ENCODE peak calls at places on chromosome 20, in seven cellular contexts. V is fibroblast of lung; K is ascending aorta; B is vagina; Z is HCT116; N is spleen; F is CD4-positive, CD25-positive, alpha-beta regulatory T cell. P is an unnamed sample.

GRCh38 chr20:1423625-1424106 is 30.8 kb upstream of the FKBP1A start:
- DNase-seq in F (no peak), K (no peak), Z (peak; percentile 67), V (peak; percentile 79), N (no peak), B (no peak), P (no peak)

GRCh38 chr20:24842591-24843442 is 106.3 kb upstream of the CST7 start:
- DNase-seq in B (peak; percentile 64), K (no peak), Z (no peak), V (no peak), N (no peak), F (no peak), P (no peak)

GRCh38 chr20:46040902-46041535 is 12.0 kb downstream of the SLC12A5 start:
- DNase-seq in V (peak; percentile 25), F (peak; percentile 31), B (no peak), N (no peak), K (no peak), Z (no peak), P (peak; percentile 21)

GRCh38 chr20:49887251-49887827 is 28.0 kb downstream of the SPATA2 start:
- DNase-seq in V (peak; percentile 17), K (no peak), N (peak; percentile 83), F (no peak), B (no peak), Z (no peak), P (no peak)

GRCh38 chr20:50335105-50335504 is 144.5 kb downstream of the CEBPB start:
- DNase-seq in V (peak; percentile 33), B (no peak), N (peak; percentile 10), Z (peak; percentile 68), K (no peak), F (no peak), P (no peak)

GRCh38 chr20:45935416-45936046 is 1.0 kb downstream of the PCIF1 start:
- DNase-seq in Z (no peak), B (no peak), K (no peak), F (no peak), N (no peak), V (peak; percentile 32), P (no peak)

GRCh38 chr20:2817891-2818595 is 1.9 kb downstream of the TMEM239 start:
- DNase-seq in Z (no peak), F (no peak), B (peak; percentile 64), K (no peak), N (no peak), V (peak; percentile 32), P (no peak)

GRCh38 chr20:49885558-49886332 is 29.6 kb downstream of the SPATA2 start:
- DNase-seq in F (no peak), N (no peak), B (no peak), K (no peak), V (no peak), Z (no peak), P (no peak)

GRCh38 chr20:25223179-25223661 is 24.7 kb upstream of the PYGB start:
- DNase-seq in K (no peak), N (no peak), F (no peak), V (peak; percentile 88), Z (peak; percentile 76), B (no peak), P (peak; percentile 45)

GRCh38 chr20:35257175-35257909 is 20.6 kb downstream of the MMP24OS start:
- DNase-seq in K (no peak), B (no peak), V (no peak), Z (no peak), F (no peak), N (no peak), P (no peak)

GRCh38 chr20:62523473-62524203 is 47.8 kb upstream of the GATA5 start:
- DNase-seq in Z (peak; percentile 49), K (no peak), B (no peak), V (no peak), N (no peak), F (no peak), P (peak; percentile 35)

GRCh38 chr20:51172558-51173428 is 149.9 kb upstream of the KCNG1 start:
- DNase-seq in V (no peak), K (no peak), N (no peak), F (no peak), Z (peak; percentile 41), B (peak; percentile 65), P (no peak)

GRCh38 chr20:43941476-43942212 is 27.0 kb downstream of the TOX2 start:
- DNase-seq in Z (no peak), V (no peak), F (no peak), K (no peak), B (no peak), N (no peak), P (no peak)

GRCh38 chr20:21515300-21516179 is 1.7 kb upstream of the NKX2-2 start:
- DNase-seq in N (no peak), V (no peak), K (no peak), B (no peak), F (no peak), Z (no peak), P (no peak)
- H3K4me3 ChIP-seq in N (no peak overlapping the region), V (no peak overlapping the region), K (peak overlapping the region; percentile 12), B (no peak overlapping the region), F (no peak overlapping the region), Z (no peak overlapping the region), P (no peak overlapping the region)

GRCh38 chr20:19777311-19777710 is 19.3 kb downstream of the RIN2 start:
- DNase-seq in N (no peak), F (no peak), Z (no peak), B (no peak), K (no peak), V (no peak), P (no peak)

GRCh38 chr20:19774086-19774933 is 16.3 kb downstream of the RIN2 start:
- DNase-seq in N (no peak), B (no peak), F (no peak), V (no peak), Z (no peak), K (no peak), P (no peak)

GRCh38 chr20:19773471-19773870 is 15.4 kb downstream of the RIN2 start:
- DNase-seq in N (no peak), K (no peak), B (no peak), F (no peak), Z (no peak), V (no peak), P (no peak)

GRCh38 chr20:19777981-19778380 is 19.9 kb downstream of the RIN2 start:
- DNase-seq in F (no peak), V (no peak), N (no peak), B (no peak), K (no peak), Z (no peak), P (no peak)

DNA sequence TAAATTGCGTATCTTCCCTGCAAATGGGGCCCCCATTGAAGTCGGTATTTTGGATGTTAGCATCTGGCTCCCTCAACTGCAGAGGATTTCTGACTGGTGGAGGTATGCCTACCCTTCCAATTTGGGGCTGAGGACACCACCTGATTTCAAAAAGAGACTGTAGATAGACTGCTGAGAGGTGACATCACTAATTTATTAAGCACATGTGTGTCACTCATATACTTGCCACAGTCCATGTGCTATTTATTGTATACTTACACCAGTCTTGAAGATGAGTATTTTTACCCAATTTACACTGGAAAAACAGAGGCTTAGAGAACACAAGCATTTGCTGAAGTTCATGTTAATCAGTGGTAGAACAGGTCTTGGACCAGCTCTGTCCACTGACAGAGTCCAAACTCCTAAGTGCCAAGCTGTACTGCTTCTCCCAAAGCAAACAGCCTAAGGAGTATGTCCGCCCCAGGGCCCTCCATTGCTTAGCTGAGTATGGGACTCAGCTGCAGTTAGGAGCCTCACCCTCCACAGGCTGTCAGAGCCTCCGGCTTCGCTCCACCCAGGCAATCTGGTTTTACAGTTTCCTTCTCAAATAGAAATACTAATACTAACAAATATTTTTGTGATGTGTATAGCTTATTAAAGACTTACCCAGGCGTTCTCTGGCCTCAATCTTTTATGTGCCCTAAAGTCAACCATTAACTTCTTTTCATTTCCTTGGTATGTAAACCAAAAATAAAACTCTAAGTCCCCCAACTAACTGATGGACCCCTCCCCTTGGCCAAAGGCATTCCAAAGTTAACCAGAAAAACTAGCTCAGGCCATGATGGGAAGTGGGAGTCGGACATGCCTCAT is 17.5 kb downstream of the RIN2 start:
- DNase-seq in B (no peak), N (no peak), V (no peak), K (no peak), Z (no peak), F (no peak), P (no peak)
- H3K4me1 ChIP-seq in B (peaks cover 45% of the 10 kb centered on the region), N (no peaks in the 10 kb centered on the region), V (peaks cover 4% of the 10 kb centered on the region), K (peaks cover 26% of the 10 kb centered on the region), Z (no peaks in the 10 kb centered on the region), F (no peaks in the 10 kb centered on the region), P (no peaks in the 10 kb centered on the region)

DNA sequence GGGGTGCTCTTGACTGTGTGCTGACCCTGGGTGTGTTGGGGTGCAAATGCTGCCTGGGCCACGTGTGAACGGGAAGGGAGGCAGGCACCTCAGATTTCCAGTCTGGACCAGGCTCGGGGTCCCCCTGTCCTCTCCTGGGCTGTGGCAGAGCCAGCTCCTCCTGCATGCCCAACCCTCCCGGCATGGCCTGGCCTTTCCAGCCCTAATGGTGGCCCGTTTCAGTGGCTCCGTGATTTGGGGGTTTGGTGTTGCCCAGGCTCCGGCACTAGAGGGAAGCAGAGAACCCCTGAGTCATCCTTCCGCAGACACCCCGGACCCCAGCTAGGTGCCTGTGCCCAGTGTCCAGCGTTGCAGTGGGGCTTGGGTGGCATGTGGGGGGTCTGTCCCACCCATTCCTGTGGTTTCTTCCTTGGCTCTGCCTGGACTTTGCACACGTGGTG is 9.1 kb downstream of the RBM38 start:
- DNase-seq in Z (no peak), F (no peak), N (peak; percentile 85), V (no peak), B (no peak), K (no peak), P (peak; percentile 33)
- H3K27ac ChIP-seq in Z (no peak overlapping the region), F (peak overlapping the region; percentile 94), N (peak overlapping the region; percentile 91), V (no peak overlapping the region), B (peak overlapping the region; percentile 9), K (no peak overlapping the region), P (no peak overlapping the region)

GRCh38 chr20:4006640-4007039 is 8.7 kb downstream of the RNF24 start:
- DNase-seq in K (no peak), Z (no peak), B (no peak), V (no peak), F (no peak), N (no peak), P (no peak)

GRCh38 chr20:4008026-4008413 is 7.3 kb downstream of the RNF24 start:
- DNase-seq in K (no peak), F (no peak), Z (no peak), N (no peak), V (no peak), B (no peak), P (no peak)

GRCh38 chr20:4009305-4009704 is 6.1 kb downstream of the RNF24 start:
- DNase-seq in B (no peak), Z (no peak), F (no peak), V (no peak), K (no peak), N (no peak), P (no peak)

GRCh38 chr20:4008877-4009276 is 6.5 kb downstream of the RNF24 start:
- DNase-seq in N (no peak), B (no peak), K (no peak), F (no peak), V (no peak), Z (no peak), P (no peak)

DNA sequence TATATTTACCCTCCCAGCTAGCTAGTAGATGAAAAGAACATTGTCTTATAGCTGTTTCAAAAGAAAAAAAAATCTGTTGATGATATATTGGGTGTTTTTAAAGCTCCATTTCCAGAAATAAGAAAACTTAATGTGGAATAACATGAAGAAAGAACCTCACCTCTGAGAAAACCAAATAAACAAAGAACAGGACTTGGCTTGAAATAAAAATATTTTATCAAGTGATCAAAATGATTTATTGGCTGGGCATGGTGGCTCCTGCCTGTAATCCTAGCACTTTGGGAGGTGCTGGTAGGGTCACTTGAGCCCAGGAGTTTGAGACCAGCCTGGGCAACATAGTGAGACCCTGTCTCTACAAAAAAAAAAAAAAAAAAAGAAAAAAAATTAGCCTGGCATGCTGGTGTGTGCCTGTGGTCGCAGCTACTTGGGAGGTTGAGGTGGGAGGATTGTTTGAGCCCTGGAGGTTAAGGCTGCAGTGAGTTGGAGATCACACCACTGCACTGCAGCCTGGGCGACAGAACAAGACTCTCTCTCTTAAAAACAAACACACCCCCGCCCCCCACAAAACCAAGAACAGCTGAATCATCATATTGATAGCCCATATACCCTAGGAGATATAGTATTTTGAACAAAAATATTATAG is 7.9 kb downstream of the RNF24 start:
- DNase-seq in F (no peak), Z (no peak), B (no peak), N (no peak), V (no peak), K (no peak), P (no peak)
- H3K4me3 ChIP-seq in F (no peak overlapping the region), Z (no peak overlapping the region), B (no peak overlapping the region), N (no peak overlapping the region), V (no peak overlapping the region), K (no peak overlapping the region), P (no peak overlapping the region)

P was measured in CD8-positive, alpha-beta memory T cell.